ENCODE peak calls at places on chromosomes 7 and 10, in six cellular contexts. One of them, this sample, is unnamed.

GRCh38 chr7:32560075-32560474 is 64.8 kb downstream of the AVL9 start:
- DNase-seq in astrocyte of the spinal cord: no peak
- DNase-seq in MCF 10A: no peak
- DNase-seq in neural crest cell: no peak
- DNase-seq in fibroblast of lung: no peak
- DNase-seq in uterus: no peak
- DNase-seq in this sample: no peak

GRCh38 chr7:98733036-98733435 is 116.0 kb downstream of the NPTX2 start:
- DNase-seq in astrocyte of the spinal cord: no peak
- DNase-seq in MCF 10A: peak; percentile 61
- DNase-seq in neural crest cell: peak; percentile 49
- DNase-seq in fibroblast of lung: peak; percentile 7
- DNase-seq in uterus: no peak
- DNase-seq in this sample: peak; percentile 46

GRCh38 chr7:333399-333776 is 43.4 kb downstream of the FOXL3 start:
- DNase-seq in astrocyte of the spinal cord: peak; percentile 12
- DNase-seq in MCF 10A: peak; percentile 16
- DNase-seq in neural crest cell: no peak
- DNase-seq in fibroblast of lung: peak; percentile 26
- DNase-seq in uterus: no peak
- DNase-seq in this sample: no peak

GRCh38 chr7:36253699-36254098 is 100.6 kb downstream of the EEPD1 start:
- DNase-seq in astrocyte of the spinal cord: no peak
- DNase-seq in MCF 10A: no peak
- DNase-seq in neural crest cell: no peak
- DNase-seq in fibroblast of lung: no peak
- DNase-seq in uterus: no peak
- DNase-seq in this sample: no peak

GRCh38 chr10:8331896-8332729 is 277.6 kb downstream of the GATA3 start:
- DNase-seq in astrocyte of the spinal cord: peak; percentile 79
- DNase-seq in MCF 10A: peak; percentile 48
- DNase-seq in neural crest cell: peak; percentile 13
- DNase-seq in fibroblast of lung: peak; percentile 80
- DNase-seq in uterus: peak; percentile 18
- DNase-seq in this sample: peak; percentile 49

GRCh38 chr7:7944619-7945282 is 23.8 kb upstream of the GLCCI1 start:
- DNase-seq in astrocyte of the spinal cord: no peak
- DNase-seq in MCF 10A: no peak
- DNase-seq in neural crest cell: no peak
- DNase-seq in fibroblast of lung: no peak
- DNase-seq in uterus: no peak
- DNase-seq in this sample: no peak

GRCh38 chr7:98266840-98267239 is 14.6 kb upstream of the BRI3 start:
- DNase-seq in astrocyte of the spinal cord: peak; percentile 23
- DNase-seq in MCF 10A: peak; percentile 40
- DNase-seq in neural crest cell: no peak
- DNase-seq in fibroblast of lung: no peak
- DNase-seq in uterus: no peak
- DNase-seq in this sample: no peak

GRCh38 chr7:107505997-107506682 is 36.3 kb downstream of the GPR22 start:
- DNase-seq in astrocyte of the spinal cord: peak; percentile 24
- DNase-seq in MCF 10A: peak; percentile 88
- DNase-seq in neural crest cell: no peak
- DNase-seq in fibroblast of lung: peak; percentile 16
- DNase-seq in uterus: no peak
- DNase-seq in this sample: no peak

GRCh38 chr7:150942591-150943452 is 35.3 kb downstream of the KCNH2 start:
- DNase-seq in astrocyte of the spinal cord: no peak
- DNase-seq in MCF 10A: no peak
- DNase-seq in neural crest cell: no peak
- DNase-seq in fibroblast of lung: no peak
- DNase-seq in uterus: no peak
- DNase-seq in this sample: no peak

GRCh38 chr10:77770081-77770867 is 132.7 kb upstream of the KCNMA1 start:
- DNase-seq in astrocyte of the spinal cord: no peak
- DNase-seq in MCF 10A: no peak
- DNase-seq in neural crest cell: no peak
- DNase-seq in fibroblast of lung: no peak
- DNase-seq in uterus: no peak
- DNase-seq in this sample: no peak

GRCh38 chr10:101244321-101245050 is 15.2 kb upstream of the LBX1 start:
- DNase-seq in astrocyte of the spinal cord: no peak
- DNase-seq in MCF 10A: peak; percentile 20
- DNase-seq in neural crest cell: no peak
- DNase-seq in fibroblast of lung: peak; percentile 42
- DNase-seq in uterus: no peak
- DNase-seq in this sample: no peak

GRCh38 chr7:4742051-4742573 is 33.3 kb upstream of the AP5Z1 start:
- DNase-seq in astrocyte of the spinal cord: no peak
- DNase-seq in MCF 10A: no peak
- DNase-seq in neural crest cell: no peak
- DNase-seq in fibroblast of lung: peak; percentile 17
- DNase-seq in uterus: no peak
- DNase-seq in this sample: no peak
- TF ChIP-seq CTCF in astrocyte of the spinal cord: no peak
- TF ChIP-seq CTCF in MCF 10A: no peak
- TF ChIP-seq CTCF in neural crest cell: no peak
- TF ChIP-seq CTCF in fibroblast of lung: no peak
- TF ChIP-seq CTCF in uterus: no peak
- TF ChIP-seq CTCF in this sample: no peak

GRCh38 chr7:65006094-65006992 is at the start of gene ERV3-1:
- DNase-seq in astrocyte of the spinal cord: peak; percentile 95
- DNase-seq in MCF 10A: peak; percentile 95
- DNase-seq in neural crest cell: peak; percentile 81
- DNase-seq in fibroblast of lung: peak; percentile 93
- DNase-seq in uterus: peak; percentile 97
- DNase-seq in this sample: peak; percentile 84
- TF ChIP-seq CTCF in astrocyte of the spinal cord: no peak
- TF ChIP-seq CTCF in MCF 10A: no peak
- TF ChIP-seq CTCF in neural crest cell: no peak
- TF ChIP-seq CTCF in fibroblast of lung: no peak
- TF ChIP-seq CTCF in uterus: no peak
- TF ChIP-seq CTCF in this sample: no peak

GRCh38 chr7:95534796-95535195 is 49.1 kb downstream of the ASB4 start:
- DNase-seq in astrocyte of the spinal cord: no peak
- DNase-seq in MCF 10A: no peak
- DNase-seq in neural crest cell: no peak
- DNase-seq in fibroblast of lung: no peak
- DNase-seq in uterus: no peak
- DNase-seq in this sample: no peak

GRCh38 chr7:95529701-95530100 is 44.0 kb downstream of the ASB4 start:
- DNase-seq in astrocyte of the spinal cord: no peak
- DNase-seq in MCF 10A: no peak
- DNase-seq in neural crest cell: no peak
- DNase-seq in fibroblast of lung: no peak
- DNase-seq in uterus: no peak
- DNase-seq in this sample: no peak

GRCh38 chr7:95535647-95536046 is 49.9 kb downstream of the ASB4 start:
- DNase-seq in astrocyte of the spinal cord: no peak
- DNase-seq in MCF 10A: no peak
- DNase-seq in neural crest cell: no peak
- DNase-seq in fibroblast of lung: no peak
- DNase-seq in uterus: no peak
- DNase-seq in this sample: no peak

GRCh38 chr7:95527776-95528250 is 42.1 kb downstream of the ASB4 start:
- DNase-seq in astrocyte of the spinal cord: no peak
- DNase-seq in MCF 10A: no peak
- DNase-seq in neural crest cell: no peak
- DNase-seq in fibroblast of lung: no peak
- DNase-seq in uterus: peak; percentile 25
- DNase-seq in this sample: no peak

DNA sequence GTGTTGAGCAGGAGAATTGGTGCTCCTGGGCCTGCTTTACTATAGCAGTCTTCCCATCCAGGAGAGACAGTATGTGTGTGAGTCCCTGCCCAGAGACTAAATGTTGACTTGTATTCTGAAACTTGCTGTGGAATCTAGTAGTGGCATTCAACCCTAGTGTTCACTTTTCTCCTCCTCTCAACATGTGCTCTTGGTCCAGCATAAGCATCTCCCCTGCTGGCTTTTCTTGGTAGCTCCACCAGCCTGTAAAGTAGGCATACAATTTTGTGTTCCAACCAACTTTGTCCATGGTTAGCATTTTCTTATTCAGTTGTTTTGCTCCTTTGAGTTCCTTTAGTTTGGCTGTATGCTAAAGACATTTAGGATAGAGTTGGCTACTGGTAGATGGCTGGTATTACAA is 45.9 kb downstream of the ASB4 start:
- DNase-seq in astrocyte of the spinal cord: no peak
- DNase-seq in MCF 10A: no peak
- DNase-seq in neural crest cell: no peak
- DNase-seq in fibroblast of lung: no peak
- DNase-seq in uterus: no peak
- DNase-seq in this sample: no peak
- TF ChIP-seq CTCF in astrocyte of the spinal cord: no peak
- TF ChIP-seq CTCF in MCF 10A: no peak
- TF ChIP-seq CTCF in neural crest cell: no peak
- TF ChIP-seq CTCF in fibroblast of lung: no peak
- TF ChIP-seq CTCF in uterus: no peak
- TF ChIP-seq CTCF in this sample: peak; percentile 30

DNA sequence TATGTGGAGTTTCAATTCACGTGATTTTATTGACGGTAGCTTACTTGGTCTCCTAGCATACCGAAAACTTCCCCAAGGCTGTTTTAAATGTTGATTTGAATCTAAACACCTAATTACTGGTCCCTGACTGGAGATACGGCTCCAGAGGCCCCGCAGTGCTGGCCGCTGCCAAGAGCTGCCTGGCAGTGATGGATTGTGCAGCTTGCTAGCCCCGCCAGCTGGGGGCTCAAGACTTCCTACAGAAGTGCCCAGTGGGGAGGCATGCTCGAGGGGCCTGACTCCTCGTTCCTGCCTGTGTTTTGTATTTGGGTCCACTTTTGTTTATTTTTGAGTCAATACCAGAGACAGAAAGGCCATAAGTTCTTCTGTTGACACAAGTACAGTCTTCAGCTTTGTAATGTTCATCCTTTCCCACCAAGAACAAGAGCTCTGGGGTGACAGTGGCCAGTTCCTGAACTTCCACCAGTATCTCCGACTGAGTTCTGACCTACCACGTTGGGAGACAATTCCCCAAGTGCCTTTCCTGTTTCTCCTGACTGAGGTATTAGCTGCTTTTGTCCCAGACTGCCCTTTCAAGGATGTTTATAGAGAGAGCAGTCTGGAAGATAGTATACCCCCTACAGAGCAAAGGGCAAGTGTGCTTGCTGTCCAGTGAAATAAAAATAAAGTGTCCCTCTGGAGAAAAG is 80.7 kb upstream of the CXCL12 start:
- DNase-seq in astrocyte of the spinal cord: peak; percentile 68
- DNase-seq in MCF 10A: no peak
- DNase-seq in neural crest cell: no peak
- DNase-seq in fibroblast of lung: peak; percentile 38
- DNase-seq in uterus: no peak
- DNase-seq in this sample: no peak
- TF ChIP-seq CTCF in astrocyte of the spinal cord: no peak
- TF ChIP-seq CTCF in MCF 10A: no peak
- TF ChIP-seq CTCF in neural crest cell: no peak
- TF ChIP-seq CTCF in fibroblast of lung: no peak
- TF ChIP-seq CTCF in uterus: no peak
- TF ChIP-seq CTCF in this sample: no peak

This sample was measured in endothelial cell.